ENCODE peak calls at places on chromosomes 4 and X, in six cellular contexts. One of them, this sample, is unnamed.

GRCh38 chrX:41827886-41828285 is 95.5 kb downstream of the CASK start:
- DNase-seq in mucosa of descending colon: no peak
- DNase-seq in suprapubic skin: no peak
- DNase-seq in aorta: no peak
- DNase-seq in endodermal cell: no peak
- DNase-seq in adipocyte: peak; percentile 14
- DNase-seq in this sample: no peak

GRCh38 chr4:85677286-85677685 is 202.3 kb downstream of the ARHGAP24 start:
- DNase-seq in mucosa of descending colon: no peak
- DNase-seq in adipocyte: no peak
- DNase-seq in aorta: no peak
- DNase-seq in suprapubic skin: no peak
- DNase-seq in endodermal cell: no peak
- DNase-seq in this sample: no peak

GRCh38 chrX:46953137-46953527 is 40.9 kb downstream of the JADE3 start:
- DNase-seq in aorta: no peak
- DNase-seq in mucosa of descending colon: no peak
- DNase-seq in adipocyte: no peak
- DNase-seq in suprapubic skin: no peak
- DNase-seq in endodermal cell: no peak
- DNase-seq in this sample: no peak

GRCh38 chr4:146511381-146511780 is 10.4 kb downstream of the SLC10A7 start:
- DNase-seq in adipocyte: no peak
- DNase-seq in endodermal cell: no peak
- DNase-seq in suprapubic skin: no peak
- DNase-seq in aorta: no peak
- DNase-seq in mucosa of descending colon: no peak
- DNase-seq in this sample: no peak

GRCh38 chr4:145102619-145103018 is 4.5 kb downstream of the ABCE1 start:
- DNase-seq in aorta: no peak
- DNase-seq in adipocyte: no peak
- DNase-seq in suprapubic skin: no peak
- DNase-seq in endodermal cell: no peak
- DNase-seq in mucosa of descending colon: no peak
- DNase-seq in this sample: no peak

GRCh38 chr4:55947912-55948725 is 626 bp upstream of the CEP135 start:
- DNase-seq in aorta: no peak
- DNase-seq in mucosa of descending colon: no peak
- DNase-seq in suprapubic skin: no peak
- DNase-seq in adipocyte: peak; percentile 92
- DNase-seq in endodermal cell: no peak
- DNase-seq in this sample: no peak

GRCh38 chrX:139930923-139931645 is 1.8 kb downstream of the ATP11C start:
- DNase-seq in adipocyte: peak; percentile 36
- DNase-seq in mucosa of descending colon: peak; percentile 44
- DNase-seq in endodermal cell: peak; percentile 62
- DNase-seq in aorta: peak; percentile 75
- DNase-seq in suprapubic skin: no peak
- DNase-seq in this sample: peak; percentile 60

GRCh38 chrX:11666180-11666579 is 460 bp upstream of the ARHGAP6 start:
- DNase-seq in adipocyte: peak; percentile 42
- DNase-seq in aorta: peak; percentile 75
- DNase-seq in suprapubic skin: no peak
- DNase-seq in mucosa of descending colon: no peak
- DNase-seq in endodermal cell: peak; percentile 70
- DNase-seq in this sample: peak; percentile 82

GRCh38 chr4:72858328-72858727 is 211.2 kb downstream of the COX18 start:
- DNase-seq in adipocyte: peak; percentile 81
- DNase-seq in suprapubic skin: no peak
- DNase-seq in endodermal cell: no peak
- DNase-seq in mucosa of descending colon: no peak
- DNase-seq in aorta: no peak
- DNase-seq in this sample: no peak

GRCh38 chrX:81866873-81867272 is 665.0 kb downstream of the SH3BGRL start:
- DNase-seq in endodermal cell: no peak
- DNase-seq in suprapubic skin: no peak
- DNase-seq in mucosa of descending colon: no peak
- DNase-seq in adipocyte: no peak
- DNase-seq in aorta: no peak
- DNase-seq in this sample: no peak

GRCh38 chr4:16794816-16795445 is 103.5 kb downstream of the LDB2 start:
- DNase-seq in suprapubic skin: peak; percentile 68
- DNase-seq in endodermal cell: peak; percentile 92
- DNase-seq in adipocyte: peak; percentile 84
- DNase-seq in mucosa of descending colon: no peak
- DNase-seq in aorta: no peak
- DNase-seq in this sample: peak; percentile 68

GRCh38 chrX:109643687-109644086 is 18.7 kb upstream of the KCNE5 start:
- DNase-seq in suprapubic skin: no peak
- DNase-seq in endodermal cell: no peak
- DNase-seq in aorta: no peak
- DNase-seq in mucosa of descending colon: no peak
- DNase-seq in adipocyte: no peak
- DNase-seq in this sample: no peak

GRCh38 chr4:98166025-98166730 is 22.9 kb upstream of the STPG2 start:
- DNase-seq in adipocyte: peak; percentile 30
- DNase-seq in suprapubic skin: no peak
- DNase-seq in aorta: no peak
- DNase-seq in mucosa of descending colon: no peak
- DNase-seq in endodermal cell: no peak
- DNase-seq in this sample: no peak

GRCh38 chr4:152352645-152353116 is 183.2 kb downstream of the FBXW7 start:
- DNase-seq in suprapubic skin: peak; percentile 67
- DNase-seq in aorta: no peak
- DNase-seq in adipocyte: peak; percentile 97
- DNase-seq in mucosa of descending colon: no peak
- DNase-seq in endodermal cell: peak; percentile 57
- DNase-seq in this sample: peak; percentile 2

GRCh38 chrX:17844236-17844635 is 16.9 kb downstream of the RAI2 start:
- DNase-seq in adipocyte: no peak
- DNase-seq in suprapubic skin: no peak
- DNase-seq in mucosa of descending colon: no peak
- DNase-seq in aorta: no peak
- DNase-seq in endodermal cell: no peak
- DNase-seq in this sample: no peak

GRCh38 chr4:186651624-186652023 is 72.0 kb downstream of the FAT1 start:
- DNase-seq in adipocyte: no peak
- DNase-seq in aorta: peak; percentile 85
- DNase-seq in suprapubic skin: no peak
- DNase-seq in mucosa of descending colon: no peak
- DNase-seq in endodermal cell: no peak
- DNase-seq in this sample: no peak

GRCh38 chrX:129791961-129792570 is 12.3 kb downstream of the SASH3 start:
- DNase-seq in endodermal cell: no peak
- DNase-seq in aorta: no peak
- DNase-seq in mucosa of descending colon: no peak
- DNase-seq in suprapubic skin: peak; percentile 28
- DNase-seq in adipocyte: no peak
- DNase-seq in this sample: no peak

GRCh38 chrX:96394566-96394965 is 290.1 kb upstream of the DIAPH2 start:
- DNase-seq in adipocyte: peak; percentile 15
- DNase-seq in endodermal cell: no peak
- DNase-seq in mucosa of descending colon: no peak
- DNase-seq in aorta: no peak
- DNase-seq in suprapubic skin: no peak
- DNase-seq in this sample: no peak

DNA sequence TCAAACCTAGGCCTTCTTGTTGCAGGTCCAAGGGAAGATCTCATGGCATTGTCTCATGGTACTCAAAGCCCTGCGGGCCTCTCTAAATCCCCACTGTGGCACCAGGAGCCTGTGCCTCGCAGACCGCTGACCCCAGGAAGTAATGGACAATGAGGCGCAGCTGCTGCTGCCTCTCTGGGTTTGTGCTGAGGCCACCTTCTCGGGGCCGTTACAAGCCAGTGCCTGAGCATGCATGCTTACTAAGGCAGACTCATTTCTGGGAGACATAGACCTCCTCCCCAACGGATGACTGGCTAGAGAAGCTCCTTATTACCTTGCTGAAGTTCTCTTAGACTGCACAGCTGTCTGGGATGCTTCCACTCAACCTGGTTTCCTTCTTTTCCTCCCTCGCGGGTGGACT is 1.3 kb downstream of the BDH2 start:
- DNase-seq in mucosa of descending colon: no peak
- DNase-seq in endodermal cell: no peak
- DNase-seq in aorta: no peak
- DNase-seq in adipocyte: no peak
- DNase-seq in suprapubic skin: no peak
- DNase-seq in this sample: no peak
- H3K4me3 ChIP-seq in mucosa of descending colon: no peak overlapping the region
- H3K4me3 ChIP-seq in endodermal cell: no peak overlapping the region
- H3K4me3 ChIP-seq in aorta: peak overlapping the region; percentile 89
- H3K4me3 ChIP-seq in adipocyte: peak overlapping the region; percentile 91
- H3K4me3 ChIP-seq in suprapubic skin: peak overlapping the region; percentile 54
- H3K4me3 ChIP-seq in this sample: no peak overlapping the region

GRCh38 chr4:76208005-76208765 is 5.4 kb downstream of the SCARB2 start:
- DNase-seq in adipocyte: peak; percentile 88
- DNase-seq in endodermal cell: no peak
- DNase-seq in mucosa of descending colon: peak; percentile 79
- DNase-seq in suprapubic skin: peak; percentile 84
- DNase-seq in aorta: peak; percentile 84
- DNase-seq in this sample: no peak
- H3K4me3 ChIP-seq in adipocyte: peak overlapping the region; percentile 78
- H3K4me3 ChIP-seq in endodermal cell: no peak overlapping the region
- H3K4me3 ChIP-seq in mucosa of descending colon: no peak overlapping the region
- H3K4me3 ChIP-seq in suprapubic skin: peak overlapping the region; percentile 29
- H3K4me3 ChIP-seq in aorta: no peak overlapping the region
- H3K4me3 ChIP-seq in this sample: no peak overlapping the region

DNA sequence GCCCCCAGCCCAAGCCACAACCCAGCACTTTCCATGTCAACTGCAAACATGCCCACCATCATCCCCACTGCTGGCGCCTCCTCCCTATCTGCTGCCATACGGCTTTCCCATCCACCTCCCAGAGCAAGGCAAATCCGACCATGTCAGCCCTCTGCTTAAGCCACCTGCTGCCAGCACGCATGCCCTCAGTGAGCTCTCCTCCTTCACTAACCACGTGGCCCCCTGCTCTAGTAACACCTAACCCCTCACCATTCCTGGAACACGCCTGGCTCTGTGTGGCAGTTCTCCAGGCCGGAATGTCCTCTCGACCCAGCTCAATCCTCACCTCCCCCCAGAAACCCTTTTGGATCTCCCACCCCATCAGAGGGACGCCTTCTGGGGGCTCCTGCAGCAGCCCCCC is 17.4 kb downstream of the BCAP31 start:
- DNase-seq in endodermal cell: no peak
- DNase-seq in mucosa of descending colon: no peak
- DNase-seq in adipocyte: no peak
- DNase-seq in aorta: no peak
- DNase-seq in suprapubic skin: no peak
- DNase-seq in this sample: no peak
- H3K4me3 ChIP-seq in endodermal cell: no peak overlapping the region
- H3K4me3 ChIP-seq in mucosa of descending colon: no peak overlapping the region
- H3K4me3 ChIP-seq in adipocyte: no peak overlapping the region
- H3K4me3 ChIP-seq in aorta: no peak overlapping the region
- H3K4me3 ChIP-seq in suprapubic skin: no peak overlapping the region
- H3K4me3 ChIP-seq in this sample: no peak overlapping the region

GRCh38 chrX:45228126-45228525 is 27.4 kb upstream of the DIPK2B start:
- DNase-seq in endodermal cell: no peak
- DNase-seq in mucosa of descending colon: no peak
- DNase-seq in suprapubic skin: no peak
- DNase-seq in aorta: no peak
- DNase-seq in adipocyte: no peak
- DNase-seq in this sample: no peak

GRCh38 chrX:45232139-45232538 is 31.5 kb upstream of the DIPK2B start:
- DNase-seq in endodermal cell: no peak
- DNase-seq in mucosa of descending colon: no peak
- DNase-seq in adipocyte: no peak
- DNase-seq in suprapubic skin: no peak
- DNase-seq in aorta: no peak
- DNase-seq in this sample: no peak

GRCh38 chrX:45233541-45233940 is 32.9 kb upstream of the DIPK2B start:
- DNase-seq in mucosa of descending colon: no peak
- DNase-seq in endodermal cell: no peak
- DNase-seq in suprapubic skin: no peak
- DNase-seq in aorta: no peak
- DNase-seq in adipocyte: no peak
- DNase-seq in this sample: no peak

GRCh38 chrX:45230410-45230809 is 29.7 kb upstream of the DIPK2B start:
- DNase-seq in aorta: no peak
- DNase-seq in suprapubic skin: no peak
- DNase-seq in mucosa of descending colon: no peak
- DNase-seq in endodermal cell: no peak
- DNase-seq in adipocyte: no peak
- DNase-seq in this sample: no peak

GRCh38 chrX:45229348-45229747 is 28.7 kb upstream of the DIPK2B start:
- DNase-seq in suprapubic skin: no peak
- DNase-seq in mucosa of descending colon: no peak
- DNase-seq in endodermal cell: no peak
- DNase-seq in adipocyte: no peak
- DNase-seq in aorta: no peak
- DNase-seq in this sample: no peak
- H3K4me3 ChIP-seq in suprapubic skin: no peak overlapping the region
- H3K4me3 ChIP-seq in mucosa of descending colon: no peak overlapping the region
- H3K4me3 ChIP-seq in endodermal cell: no peak overlapping the region
- H3K4me3 ChIP-seq in adipocyte: no peak overlapping the region
- H3K4me3 ChIP-seq in aorta: no peak overlapping the region
- H3K4me3 ChIP-seq in this sample: no peak overlapping the region

GRCh38 chrX:45795546-45795945 is 594.9 kb upstream of the DIPK2B start:
- DNase-seq in endodermal cell: no peak
- DNase-seq in suprapubic skin: no peak
- DNase-seq in mucosa of descending colon: no peak
- DNase-seq in aorta: no peak
- DNase-seq in adipocyte: no peak
- DNase-seq in this sample: no peak

GRCh38 chrX:45794323-45794994 is 593.8 kb upstream of the DIPK2B start:
- DNase-seq in endodermal cell: no peak
- DNase-seq in adipocyte: no peak
- DNase-seq in aorta: no peak
- DNase-seq in suprapubic skin: no peak
- DNase-seq in mucosa of descending colon: no peak
- DNase-seq in this sample: no peak

GRCh38 chrX:45799576-45799975 is 598.9 kb upstream of the DIPK2B start:
- DNase-seq in endodermal cell: no peak
- DNase-seq in mucosa of descending colon: no peak
- DNase-seq in suprapubic skin: no peak
- DNase-seq in aorta: no peak
- DNase-seq in adipocyte: no peak
- DNase-seq in this sample: no peak

GRCh38 chrX:45794995-45795337 is 594.3 kb upstream of the DIPK2B start:
- DNase-seq in adipocyte: no peak
- DNase-seq in mucosa of descending colon: no peak
- DNase-seq in suprapubic skin: no peak
- DNase-seq in endodermal cell: no peak
- DNase-seq in aorta: no peak
- DNase-seq in this sample: no peak
- H3K4me3 ChIP-seq in adipocyte: no peak overlapping the region
- H3K4me3 ChIP-seq in mucosa of descending colon: no peak overlapping the region
- H3K4me3 ChIP-seq in suprapubic skin: no peak overlapping the region
- H3K4me3 ChIP-seq in endodermal cell: no peak overlapping the region
- H3K4me3 ChIP-seq in aorta: no peak overlapping the region
- H3K4me3 ChIP-seq in this sample: no peak overlapping the region

DNA sequence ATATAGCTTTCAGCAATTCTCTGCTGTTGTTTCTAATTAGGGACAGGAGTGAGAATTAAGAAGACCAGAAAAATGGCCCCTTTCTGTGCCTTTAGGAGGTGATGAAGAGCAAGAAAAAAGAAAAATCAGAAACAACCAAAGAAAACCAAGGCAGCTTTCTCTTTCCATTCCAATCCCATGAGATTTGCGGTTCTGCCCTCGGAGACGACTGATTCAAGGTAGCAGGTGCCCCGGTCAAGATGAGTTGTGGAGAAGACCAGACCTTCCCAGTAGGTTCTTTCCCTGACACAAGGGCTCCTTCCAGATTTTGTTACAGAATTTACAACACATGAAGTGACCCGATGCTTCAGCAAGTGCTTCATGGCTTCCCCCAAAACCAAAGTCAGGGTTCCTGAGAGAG is 21.9 kb downstream of the TLR10 start:
- DNase-seq in adipocyte: no peak
- DNase-seq in endodermal cell: no peak
- DNase-seq in aorta: no peak
- DNase-seq in suprapubic skin: no peak
- DNase-seq in mucosa of descending colon: no peak
- DNase-seq in this sample: no peak
- H3K4me3 ChIP-seq in adipocyte: no peak overlapping the region
- H3K4me3 ChIP-seq in endodermal cell: no peak overlapping the region
- H3K4me3 ChIP-seq in aorta: no peak overlapping the region
- H3K4me3 ChIP-seq in suprapubic skin: no peak overlapping the region
- H3K4me3 ChIP-seq in mucosa of descending colon: no peak overlapping the region
- H3K4me3 ChIP-seq in this sample: no peak overlapping the region